ENCODE peak calls at places on chromosomes 16 and 17, in five cellular contexts. K is upper lobe of right lung; B is effector memory CD4-positive, alpha-beta T cell; T is cardiac muscle cell; Z is fibroblast of lung. R is an unnamed sample. For H3K9me3, the result is how much of the 10 kb centered on the place peaks cover.

GRCh38 chr17:19002805-19003542 is 1.6 kb downstream of the FAM83G start:
- DNase-seq in K (no peak), B (no peak), T (peak), Z (peak), R (peak)

GRCh38 chr17:31392856-31393748 is 1.6 kb downstream of the RAB11FIP4 start:
- DNase-seq in Z (no peak), K (peak), T (no peak), B (no peak), R (no peak)

GRCh38 chr17:246226-246625 is 64.8 kb upstream of the DOC2B start:
- DNase-seq in K (peak), Z (no peak), T (no peak), B (no peak), R (no peak)

GRCh38 chr17:8475820-8476219 is 40.1 kb downstream of the NDEL1 start:
- DNase-seq in B (no peak), T (no peak), Z (no peak), K (peak), R (no peak)

GRCh38 chr16:67173808-67174705 is 3.7 kb downstream of the NOL3 start:
- DNase-seq in K (peak), T (peak), B (peak), Z (peak), R (peak)

GRCh38 chr16:87968541-87968940 is 17.3 kb downstream of the BANP start:
- DNase-seq in K (no peak), T (peak), Z (peak), B (no peak), R (no peak)

GRCh38 chr17:75723201-75723930 is 2.1 kb downstream of the ITGB4 start:
- DNase-seq in T (no peak), K (no peak), Z (no peak), B (no peak), R (no peak)

GRCh38 chr17:55609737-55610201 is 98.5 kb upstream of the SMIM36 start:
- DNase-seq in T (peak), B (no peak), K (no peak), Z (peak), R (peak)

GRCh38 chr16:67528870-67529638 is 425 bp downstream of the RIPOR1 start:
- DNase-seq in Z (peak), B (no peak), T (peak), K (peak), R (peak)

GRCh38 chr16:378821-379182 is 3.0 kb downstream of the PGAP6 start:
- DNase-seq in T (no peak), Z (no peak), K (no peak), B (no peak), R (no peak)

GRCh38 chr17:7045492-7046126 is 1.7 kb upstream of the SLC16A11 start:
- DNase-seq in B (no peak), Z (peak), K (no peak), T (peak), R (peak)

GRCh38 chr16:27179500-27180072 is 23.7 kb upstream of the KDM8 start:
- DNase-seq in K (peak), B (peak), Z (peak), T (peak), R (peak)

GRCh38 chr17:3535253-3535995 is 22.2 kb downstream of the TRPV3 start:
- DNase-seq in B (peak), K (peak), T (peak), Z (peak), R (peak)

GRCh38 chr16:49528564-49529150 is 155.1 kb downstream of the C16orf78 start:
- DNase-seq in Z (no peak), B (no peak), T (peak), K (no peak), R (no peak)

GRCh38 chr17:7448461-7448860 is 3.6 kb downstream of the CHRNB1 start:
- DNase-seq in Z (no peak), B (no peak), K (no peak), T (no peak), R (no peak)

GRCh38 chr17:16623282-16623681 is 30.4 kb downstream of the ZNF624 start:
- DNase-seq in K (no peak), Z (no peak), T (no peak), B (no peak), R (no peak)

GRCh38 chr17:16617481-16618060 is 36.1 kb downstream of the ZNF624 start:
- DNase-seq in Z (no peak), T (no peak), B (no peak), K (no peak), R (no peak)

DNA sequence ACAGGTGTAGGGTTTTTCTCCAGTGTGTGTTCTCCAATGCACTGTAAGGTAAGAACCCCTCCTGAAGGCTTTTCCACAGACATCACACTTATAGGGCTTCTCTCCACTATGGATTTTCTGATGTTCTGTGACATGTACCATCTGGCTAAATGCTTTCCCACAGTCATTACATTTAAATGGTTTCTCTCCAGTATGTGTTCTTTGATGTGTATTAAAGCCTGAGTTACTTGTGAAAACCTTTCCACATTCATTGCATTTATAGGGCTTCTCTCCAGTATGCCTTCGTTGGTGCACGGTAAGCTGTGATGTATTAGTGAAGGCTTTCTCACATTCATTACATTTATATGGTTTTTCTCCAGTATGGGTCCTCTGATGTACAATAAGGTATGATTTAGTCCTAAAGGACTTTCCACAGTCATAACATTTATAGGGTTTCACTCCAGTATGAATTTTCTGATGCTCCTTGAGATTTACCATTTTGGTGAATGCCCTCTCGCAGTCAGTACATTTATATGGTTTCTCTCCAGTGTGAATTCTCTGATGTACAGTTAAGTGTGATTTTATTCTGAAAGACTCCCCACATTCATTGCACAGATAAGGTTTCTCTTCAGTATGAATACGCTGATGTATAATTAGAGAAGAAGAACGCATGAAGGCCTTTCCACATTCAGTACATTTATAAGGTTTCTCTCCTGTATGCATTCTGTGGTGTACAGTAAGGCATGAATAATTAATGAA is 30.9 kb downstream of the ZNF624 start:
- DNase-seq in B (no peak), K (no peak), T (no peak), Z (no peak), R (no peak)
- H3K9me3 ChIP-seq in B (under half), K (half or more), T (under half), Z (under half), R (half or more)

DNA sequence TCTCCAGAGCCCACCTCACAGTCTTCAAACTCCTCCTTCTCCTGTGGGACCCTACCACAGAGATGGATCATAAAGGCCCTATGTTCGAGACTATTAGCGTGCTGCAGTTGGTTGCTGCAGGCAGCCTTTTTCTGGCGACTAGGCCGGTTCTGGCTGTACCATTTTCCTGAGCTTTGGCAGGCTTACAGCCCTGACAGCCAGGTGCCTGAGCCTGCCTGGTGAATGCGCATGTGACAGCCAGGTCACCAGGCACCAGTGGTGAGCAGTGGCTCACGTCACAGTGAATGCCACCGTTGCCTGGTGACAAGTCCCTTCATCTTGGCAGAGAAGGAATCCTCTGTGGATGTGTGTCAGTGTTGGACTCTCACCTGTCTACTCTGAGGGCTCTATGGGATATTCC is 978.8 kb downstream of the KCNJ18 start:
- DNase-seq in Z (no peak), K (peak), T (no peak), B (no peak), R (no peak)
- H3K9me3 ChIP-seq in Z (under half), K (under half), T (under half), B (under half), R (under half)

DNA sequence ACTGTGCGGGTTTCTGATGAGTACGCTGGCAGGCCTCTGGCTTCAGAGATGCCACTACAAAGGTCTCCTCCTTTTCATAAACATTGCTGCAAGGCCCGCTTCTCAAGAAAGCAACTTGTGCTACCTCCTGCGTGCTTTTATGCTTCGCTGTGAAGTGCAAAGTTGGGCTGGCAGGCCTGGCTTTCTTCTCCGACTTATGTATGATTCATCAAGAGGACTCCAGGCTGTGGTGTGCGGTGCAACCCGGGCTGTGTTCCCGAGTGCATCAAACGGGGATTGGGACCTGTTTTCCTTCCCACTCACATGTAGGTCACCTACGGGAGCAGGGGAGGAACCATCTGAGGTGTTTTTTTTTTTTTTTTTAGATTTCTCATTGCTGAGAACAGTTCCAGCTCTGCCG is 534.1 kb downstream of the WWOX start:
- DNase-seq in B (no peak), Z (peak), K (no peak), T (no peak), R (peak)
- H3K9me3 ChIP-seq in B (under half), Z (under half), K (under half), T (under half), R (under half)

GRCh38 chr16:54366005-54366634 is 79.5 kb upstream of the IRX3 start:
- DNase-seq in K (no peak), B (no peak), T (no peak), Z (no peak), R (no peak)
- H3K9me3 ChIP-seq in K (under half), B (under half), T (under half), Z (under half), R (under half)

GRCh38 chr17:61698244-61698643 is 107.2 kb upstream of the NACA2 start:
- DNase-seq in K (no peak), B (no peak), Z (no peak), T (no peak), R (no peak)
- H3K9me3 ChIP-seq in K (under half), B (under half), Z (under half), T (under half), R (half or more)

GRCh38 chr16:35198223-35199199 is 1739.1 kb downstream of the TP53TG3F start:
- DNase-seq in T (no peak), B (no peak), K (peak), Z (no peak), R (no peak)
- H3K9me3 ChIP-seq in T (under half), B (under half), K (under half), Z (under half), R (under half)

GRCh38 chr16:35195864-35196216 is 1736.4 kb downstream of the TP53TG3F start:
- DNase-seq in T (no peak), Z (no peak), K (peak), B (no peak), R (no peak)
- H3K9me3 ChIP-seq in T (under half), Z (under half), K (under half), B (under half), R (under half)

GRCh38 chr16:77277141-77277540 is 77.9 kb downstream of the SYCE1L start:
- DNase-seq in T (no peak), Z (no peak), K (no peak), B (no peak), R (no peak)

GRCh38 chr16:77277571-77277970 is 78.4 kb downstream of the SYCE1L start:
- DNase-seq in T (no peak), K (no peak), B (no peak), Z (no peak), R (no peak)

GRCh38 chr16:77271532-77272426 is 72.6 kb downstream of the SYCE1L start:
- DNase-seq in T (no peak), Z (no peak), K (no peak), B (no peak), R (no peak)

GRCh38 chr16:77276686-77277085 is 77.5 kb downstream of the SYCE1L start:
- DNase-seq in B (no peak), T (no peak), K (no peak), Z (no peak), R (no peak)

DNA sequence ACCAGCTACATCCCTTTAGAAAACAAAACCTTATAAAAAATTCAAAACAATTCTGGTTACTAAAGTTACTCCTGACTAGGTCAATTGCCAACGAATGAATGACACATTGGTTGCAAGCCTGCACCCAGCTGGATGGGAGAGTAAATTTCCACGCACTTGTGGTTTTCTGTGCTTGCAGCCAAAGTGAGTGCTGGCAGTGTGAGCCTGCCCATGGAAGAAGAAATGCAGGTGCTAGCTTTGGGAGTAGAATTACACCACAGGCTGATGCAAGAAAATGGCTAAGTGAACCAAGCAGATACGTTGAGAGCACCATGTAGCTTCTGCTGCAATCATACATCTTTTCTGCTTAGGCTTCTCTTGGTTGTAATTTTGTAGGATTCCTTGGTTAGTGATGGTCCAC is 74.6 kb downstream of the SYCE1L start:
- DNase-seq in T (peak), K (no peak), Z (peak), B (no peak), R (peak)
- H3K9me3 ChIP-seq in T (under half), K (under half), Z (under half), B (under half), R (under half)

R was measured in mesenchymal stem cell.